ENCODE peak calls at places on chromosomes 2 and 18, in five cellular contexts. O is bronchial epithelial cell, J is hepatocyte, Y is foreskin fibroblast, P is left ventricle myocardium inferior. G is an unnamed sample.

GRCh38 chr2:23544589-23545295 is 159.8 kb downstream of the KLHL29 start:
- DNase-seq in J (no peak), P (no peak), Y (peak), O (no peak), G (no peak)

GRCh38 chr2:151302879-151303278 is 13.4 kb upstream of the NMI start:
- DNase-seq in O (peak), J (peak), P (no peak), Y (peak), G (peak)

GRCh38 chr2:129758461-129759185 is 220.8 kb upstream of the RAB6C start:
- DNase-seq in O (no peak), P (peak), Y (no peak), J (no peak), G (no peak)

GRCh38 chr18:57657566-57657965 is 35.9 kb upstream of the NARS1 start:
- DNase-seq in Y (no peak), O (no peak), J (no peak), P (no peak), G (no peak)

GRCh38 chr2:39696072-39696471 is 30.4 kb downstream of the TMEM178A start:
- DNase-seq in O (peak), Y (peak), P (no peak), J (peak), G (peak)

GRCh38 chr2:48313036-48313877 is 216.7 kb upstream of the STON1 start:
- DNase-seq in J (no peak), Y (no peak), P (no peak), O (peak), G (no peak)

GRCh38 chr2:211170843-211171242 is 614.4 kb downstream of the CPS1 start:
- DNase-seq in P (no peak), O (no peak), Y (no peak), J (no peak), G (no peak)

GRCh38 chr2:130824492-130825061 is 12.1 kb upstream of the ARHGEF4 start:
- DNase-seq in J (peak), P (no peak), Y (peak), O (peak), G (peak)

GRCh38 chr2:137151731-137152130 is 386.4 kb downstream of the THSD7B start:
- DNase-seq in J (peak), O (no peak), Y (no peak), P (no peak), G (no peak)

GRCh38 chr2:240498958-240499260 is 58.9 kb downstream of the ANKMY1 start:
- DNase-seq in O (no peak), P (no peak), Y (no peak), J (peak), G (no peak)

GRCh38 chr2:215104226-215104625 is 34.2 kb downstream of the ABCA12 start:
- DNase-seq in J (no peak), P (no peak), O (peak), Y (no peak), G (no peak)

GRCh38 chr2:235964787-235965390 is 203.3 kb downstream of the GBX2 start:
- DNase-seq in O (no peak), P (no peak), J (no peak), Y (no peak), G (no peak)

GRCh38 chr2:151306621-151307020 is 17.2 kb upstream of the NMI start:
- DNase-seq in O (peak), P (no peak), J (no peak), Y (peak), G (peak)

GRCh38 chr2:132547089-132547687 is 122.8 kb downstream of the LYPD1 start:
- DNase-seq in J (peak), O (peak), P (peak), Y (peak), G (peak)

GRCh38 chr2:45652090-45653050 is 895 bp downstream of the PRKCE start:
- DNase-seq in Y (peak), J (peak), O (no peak), P (peak), G (peak)

GRCh38 chr2:85743304-85743978 is 10.3 kb upstream of the ATOH8 start:
- DNase-seq in Y (no peak), O (peak), J (peak), P (no peak), G (no peak)

DNA sequence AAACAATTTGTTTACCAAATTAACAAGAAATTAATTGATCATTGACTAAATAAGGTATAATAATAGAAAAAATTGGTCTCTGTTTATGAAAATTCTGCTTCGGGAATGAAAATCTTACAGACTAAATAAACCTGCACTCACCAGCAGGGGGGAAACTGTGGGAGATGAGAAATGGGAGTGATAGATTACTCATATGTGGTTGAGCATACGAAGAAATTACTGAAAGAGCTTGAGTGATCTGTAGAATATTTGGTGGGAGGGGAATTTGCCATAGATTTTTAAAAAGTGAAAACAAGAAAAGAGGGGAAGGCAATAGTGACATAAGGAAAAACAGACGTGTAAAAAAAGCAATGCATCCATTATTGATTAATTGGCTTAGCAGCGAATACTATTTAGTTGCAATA is 2.2 kb downstream of the HMSD start:
- DNase-seq in P (no peak), Y (peak), O (peak), J (no peak), G (no peak)
- H3K4me3 ChIP-seq in P (no peak), Y (no peak), O (no peak), J (no peak), G (no peak)

GRCh38 chr18:61929881-61930640 is 37.3 kb upstream of the RNF152 start:
- DNase-seq in J (no peak), Y (no peak), P (no peak), O (peak), G (no peak)
- H3K4me3 ChIP-seq in J (no peak), Y (no peak), P (no peak), O (no peak), G (no peak)

DNA sequence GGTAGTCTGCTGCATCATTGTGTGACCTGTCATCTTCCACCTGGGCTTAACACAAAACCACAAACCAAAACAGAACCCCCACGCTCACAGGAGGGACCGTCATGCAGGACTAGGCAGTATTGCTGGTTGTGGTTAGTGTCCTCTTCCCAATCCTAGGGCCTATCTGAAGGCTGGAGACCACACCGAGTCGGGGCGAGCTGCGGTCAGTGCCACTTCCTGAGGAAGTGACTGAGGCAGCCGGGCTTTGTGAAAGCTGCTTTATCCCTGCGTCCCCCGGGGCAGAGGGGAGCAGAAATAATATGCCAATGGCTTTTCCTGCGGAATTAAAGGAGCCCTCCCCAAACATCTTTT is 22.9 kb downstream of the ZNF532 start:
- DNase-seq in Y (no peak), O (no peak), J (no peak), P (peak), G (peak)
- H3K4me3 ChIP-seq in Y (no peak), O (no peak), J (no peak), P (peak), G (no peak)

DNA sequence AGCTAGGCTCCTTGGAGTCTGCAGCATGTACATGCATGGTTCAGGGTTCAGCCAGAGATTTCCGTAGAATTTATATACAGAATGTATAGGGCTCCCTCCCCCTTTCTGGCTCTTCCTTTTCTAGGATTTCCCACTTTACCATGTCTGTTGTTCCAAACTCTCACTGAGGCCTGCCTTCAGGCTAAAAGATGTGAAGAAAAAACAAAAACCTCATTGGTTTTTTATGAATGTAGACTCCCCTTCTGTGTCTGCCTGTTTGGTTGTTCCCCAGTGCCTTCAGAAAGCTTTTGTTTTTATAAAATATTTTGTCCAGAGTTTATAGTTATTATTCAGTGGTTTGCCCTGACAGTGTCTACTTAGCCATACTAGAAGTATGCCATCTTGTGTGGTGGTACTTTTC is 3.6 kb downstream of the NDUFV2 start:
- DNase-seq in P (no peak), O (no peak), Y (no peak), J (no peak), G (no peak)
- H3K4me3 ChIP-seq in P (peak), O (no peak), Y (peak), J (peak), G (no peak)

GRCh38 chr2:108621689-108622681 is 87.7 kb downstream of the LIMS1 start:
- DNase-seq in Y (no peak), J (no peak), P (no peak), O (peak), G (no peak)
- H3K4me3 ChIP-seq in Y (no peak), J (no peak), P (no peak), O (peak), G (no peak)

GRCh38 chr2:233423436-233423860 is 69.2 kb downstream of the DGKD start:
- DNase-seq in O (no peak), J (no peak), Y (no peak), P (no peak), G (no peak)

GRCh38 chr2:233422649-233423435 is 68.5 kb downstream of the DGKD start:
- DNase-seq in Y (no peak), J (peak), O (no peak), P (no peak), G (no peak)

GRCh38 chr2:233421091-233421816 is 67.0 kb downstream of the DGKD start:
- DNase-seq in O (no peak), J (no peak), P (no peak), Y (no peak), G (no peak)

GRCh38 chr2:233424028-233424951 is 70.0 kb downstream of the DGKD start:
- DNase-seq in P (peak), J (no peak), Y (no peak), O (peak), G (no peak)

DNA sequence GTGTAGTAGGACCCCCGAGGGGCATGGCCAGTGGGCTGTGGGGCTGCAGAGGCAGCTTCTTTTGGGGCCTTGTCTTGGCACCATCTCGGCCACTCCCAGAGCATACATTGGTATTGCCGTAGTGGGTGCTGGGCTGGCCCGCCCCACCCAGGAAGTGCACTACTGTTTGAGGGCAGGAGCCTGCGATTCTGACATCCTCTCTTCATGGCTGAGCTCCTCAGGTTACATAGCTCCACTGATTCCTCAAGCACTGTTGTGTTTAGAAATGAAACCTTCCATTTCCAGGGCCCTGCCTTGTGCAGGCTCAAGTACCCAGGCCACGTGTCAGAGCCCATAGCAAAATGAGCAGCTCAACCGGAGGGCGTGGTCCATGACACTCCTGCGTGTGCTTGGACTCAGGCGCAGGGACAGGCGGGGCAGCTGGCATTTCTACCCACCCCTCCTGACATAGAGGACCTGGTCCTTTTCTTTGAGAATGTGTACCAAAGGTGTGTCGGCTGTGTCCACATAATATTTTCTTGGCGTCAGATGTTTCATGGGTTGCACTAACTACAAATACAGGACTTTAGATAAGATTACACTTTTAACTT is 67.9 kb downstream of the DGKD start:
- DNase-seq in O (peak), Y (no peak), J (peak), P (no peak), G (no peak)
- H3K4me3 ChIP-seq in O (no peak), Y (no peak), J (no peak), P (no peak), G (no peak)